ENCODE peak calls at places on chromosomes 13 and 19, in six cellular contexts. K, E, V, J, Z and S are unnamed samples.

GRCh38 chr19:57096640-57097361 is 23.0 kb upstream of the USP29 start:
- DNase-seq in Z (no peak), K (no peak), E (no peak), V (peak), J (no peak), S (no peak)

GRCh38 chr19:3667766-3668165 is 32.5 kb downstream of the PIP5K1C start:
- DNase-seq in J (no peak), E (no peak), Z (no peak), V (no peak), K (no peak), S (no peak)

GRCh38 chr19:41793414-41793727 is 3.0 kb upstream of the CEACAM3 start:
- DNase-seq in K (no peak), E (no peak), Z (no peak), J (no peak), V (no peak), S (no peak)

GRCh38 chr19:23075031-23075733 is 41.6 kb upstream of the ZNF730 start:
- DNase-seq in Z (no peak), K (peak), E (no peak), V (peak), J (peak), S (peak)

GRCh38 chr19:13428352-13428751 is 77.9 kb downstream of the CACNA1A start:
- DNase-seq in J (peak), Z (no peak), V (peak), E (no peak), K (peak), S (peak)

GRCh38 chr19:11422163-11423068 is 3.3 kb upstream of the RGL3 start:
- DNase-seq in Z (peak), K (peak), E (peak), V (peak), J (peak), S (no peak)

GRCh38 chr19:3459322-3459881 is 20.9 kb downstream of the SMIM24 start:
- DNase-seq in E (no peak), J (no peak), Z (no peak), K (peak), V (peak), S (peak)

GRCh38 chr19:41000310-41000737 is 9.2 kb downstream of the CYP2B6 start:
- DNase-seq in V (peak), E (no peak), Z (no peak), K (no peak), J (no peak), S (no peak)

GRCh38 chr13:58953638-58954037 is 1210.1 kb downstream of the DIAPH3 start:
- DNase-seq in V (no peak), Z (no peak), J (peak), K (no peak), E (no peak), S (no peak)